ENCODE peak calls at places on chromosomes 2 and 18, in ten cellular contexts. L is GM23248; R is CD4-positive, alpha-beta T cell; B is foreskin keratinocyte; M is stomach; Q is right cardiac atrium; C is gastrocnemius medialis; G is suprapubic skin; H is tibial nerve; K is RWPE2. O is an unnamed sample.
A peak's percentile ranks its signal among the peaks of the same experiment; 100 is the strongest.

GRCh38 chr2:150507071-150507470 is 19.6 kb upstream of the RND3 start:
- DNase-seq in L (no peak), R (no peak), B (no peak), M (no peak), Q (no peak), C (no peak), G (no peak), H (no peak), K (no peak), O (no peak)

GRCh38 chr2:30472326-30472725 is 25.3 kb downstream of the LCLAT1 start:
- DNase-seq in L (peak; percentile 56), R (no peak), B (no peak), M (no peak), Q (no peak), C (no peak), G (no peak), H (no peak), K (no peak), O (no peak)

GRCh38 chr2:176093145-176093888 is 796 bp downstream of the HOXD13 start:
- DNase-seq in L (peak; percentile 88), R (no peak), B (no peak), M (peak; percentile 22), Q (no peak), C (no peak), G (no peak), H (no peak), K (no peak), O (no peak)

GRCh38 chr2:70920367-70920715 is 15.4 kb upstream of the ATP6V1B1 start:
- DNase-seq in L (no peak), R (no peak), B (no peak), M (no peak), Q (no peak), C (no peak), G (peak; percentile 57), H (no peak), K (no peak), O (no peak)

GRCh38 chr2:239819974-239820555 is 205.1 kb downstream of the NDUFA10 start:
- DNase-seq in L (no peak), R (no peak), B (no peak), M (peak; percentile 16), Q (no peak), C (no peak), G (peak; percentile 40), H (no peak), K (peak; percentile 38), O (peak; percentile 51)

GRCh38 chr2:109331864-109332848 is 203.2 kb downstream of the SH3RF3 start:
- DNase-seq in L (peak; percentile 99), R (peak; percentile 16), B (peak; percentile 87), M (peak; percentile 40), Q (peak; percentile 89), C (peak; percentile 63), G (peak; percentile 89), H (peak; percentile 70), K (peak; percentile 97), O (peak; percentile 66)

GRCh38 chr18:30684825-30685481 is 357.6 kb downstream of the DSC3 start:
- DNase-seq in L (no peak), R (no peak), B (peak; percentile 1), M (no peak), Q (no peak), C (no peak), G (no peak), H (no peak), K (no peak), O (no peak)

GRCh38 chr2:215749092-215749957 is 264.0 kb downstream of the MREG start:
- DNase-seq in L (peak; percentile 96), R (no peak), B (no peak), M (no peak), Q (peak; percentile 90), C (peak; percentile 19), G (peak; percentile 89), H (peak; percentile 49), K (no peak), O (peak; percentile 69)

DNA sequence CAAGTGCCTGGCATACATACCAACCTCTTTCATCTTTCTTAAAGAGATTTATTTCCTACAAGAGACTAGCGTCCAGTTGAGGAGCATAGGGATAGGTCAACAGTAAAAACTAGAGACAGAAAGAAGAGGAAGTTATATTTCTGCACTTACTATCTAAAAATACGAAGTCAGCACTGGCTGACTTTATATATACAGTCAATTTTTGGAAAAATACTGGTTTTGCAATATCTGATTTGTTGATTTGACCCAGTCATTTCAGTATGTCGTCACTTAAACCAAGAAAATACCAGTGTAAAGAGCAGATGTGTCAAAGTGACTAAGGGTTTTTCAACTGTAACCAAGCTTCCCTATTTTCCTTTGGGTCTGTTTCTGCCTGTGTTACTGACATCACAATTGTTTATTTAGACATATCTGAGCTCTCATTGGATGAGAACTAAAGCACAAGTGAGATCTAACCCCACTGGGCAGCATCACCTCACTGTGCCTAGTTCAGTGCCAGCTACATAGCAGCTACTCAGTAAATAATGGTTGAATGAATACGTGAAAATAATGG is 23.0 kb downstream of the CYTIP start:
- DNase-seq in L (peak; percentile 50), R (no peak), B (no peak), M (no peak), Q (no peak), C (no peak), G (no peak), H (no peak), K (no peak), O (no peak)
- H3K27ac ChIP-seq in L (no peak overlapping the region), R (peak overlapping the region; percentile 69), B (no peak overlapping the region), M (peak overlapping the region; percentile 80), Q (no peak overlapping the region), C (no peak overlapping the region), G (no peak overlapping the region), H (no peak overlapping the region), K (no peak overlapping the region), O (peak overlapping the region; percentile 43)

GRCh38 chr18:10850216-10850615 is 299.2 kb downstream of the PIEZO2 start:
- DNase-seq in L (no peak), R (no peak), B (no peak), M (no peak), Q (no peak), C (no peak), G (no peak), H (no peak), K (no peak), O (no peak)

GRCh38 chr18:10850828-10851227 is 298.5 kb downstream of the PIEZO2 start:
- DNase-seq in L (no peak), R (no peak), B (no peak), M (no peak), Q (no peak), C (no peak), G (no peak), H (no peak), K (no peak), O (no peak)

GRCh38 chr18:10852610-10853303 is 296.6 kb downstream of the PIEZO2 start:
- DNase-seq in L (no peak), R (no peak), B (no peak), M (no peak), Q (no peak), C (no peak), G (no peak), H (no peak), K (no peak), O (no peak)

GRCh38 chr18:10856146-10856545 is 293.2 kb downstream of the PIEZO2 start:
- DNase-seq in L (no peak), R (no peak), B (no peak), M (no peak), Q (no peak), C (no peak), G (no peak), H (no peak), K (no peak), O (no peak)

GRCh38 chr18:10851824-10852225 is 297.5 kb downstream of the PIEZO2 start:
- DNase-seq in L (peak; percentile 68), R (no peak), B (peak; percentile 8), M (no peak), Q (no peak), C (no peak), G (no peak), H (no peak), K (no peak), O (no peak)
- H3K27ac ChIP-seq in L (no peak overlapping the region), R (no peak overlapping the region), B (no peak overlapping the region), M (no peak overlapping the region), Q (no peak overlapping the region), C (no peak overlapping the region), G (no peak overlapping the region), H (no peak overlapping the region), K (no peak overlapping the region), O (no peak overlapping the region)

GRCh38 chr18:23870963-23871362 is 143.6 kb upstream of the TTC39C start:
- DNase-seq in L (no peak), R (no peak), B (no peak), M (no peak), Q (no peak), C (no peak), G (no peak), H (no peak), K (no peak), O (no peak)

GRCh38 chr18:23876496-23876895 is 138.1 kb upstream of the TTC39C start:
- DNase-seq in L (no peak), R (no peak), B (peak; percentile 60), M (no peak), Q (no peak), C (no peak), G (no peak), H (no peak), K (no peak), O (no peak)

GRCh38 chr18:23871410-23871809 is 143.1 kb upstream of the TTC39C start:
- DNase-seq in L (no peak), R (peak; percentile 70), B (peak; percentile 98), M (peak; percentile 36), Q (peak; percentile 50), C (no peak), G (no peak), H (no peak), K (peak; percentile 93), O (peak; percentile 56)

GRCh38 chr18:23875966-23876365 is 138.6 kb upstream of the TTC39C start:
- DNase-seq in L (no peak), R (no peak), B (peak; percentile 61), M (no peak), Q (no peak), C (no peak), G (no peak), H (no peak), K (no peak), O (no peak)

GRCh38 chr18:23872701-23873550 is 141.6 kb upstream of the TTC39C start:
- DNase-seq in L (no peak), R (peak; percentile 33), B (peak; percentile 99), M (peak; percentile 81), Q (peak; percentile 30), C (no peak), G (no peak), H (no peak), K (peak; percentile 98), O (no peak)
- H3K27ac ChIP-seq in L (no peak overlapping the region), R (no peak overlapping the region), B (peak overlapping the region; percentile 99), M (peak overlapping the region; percentile 61), Q (no peak overlapping the region), C (no peak overlapping the region), G (peak overlapping the region; percentile 67), H (no peak overlapping the region), K (peak overlapping the region; percentile 96), O (no peak overlapping the region)

DNA sequence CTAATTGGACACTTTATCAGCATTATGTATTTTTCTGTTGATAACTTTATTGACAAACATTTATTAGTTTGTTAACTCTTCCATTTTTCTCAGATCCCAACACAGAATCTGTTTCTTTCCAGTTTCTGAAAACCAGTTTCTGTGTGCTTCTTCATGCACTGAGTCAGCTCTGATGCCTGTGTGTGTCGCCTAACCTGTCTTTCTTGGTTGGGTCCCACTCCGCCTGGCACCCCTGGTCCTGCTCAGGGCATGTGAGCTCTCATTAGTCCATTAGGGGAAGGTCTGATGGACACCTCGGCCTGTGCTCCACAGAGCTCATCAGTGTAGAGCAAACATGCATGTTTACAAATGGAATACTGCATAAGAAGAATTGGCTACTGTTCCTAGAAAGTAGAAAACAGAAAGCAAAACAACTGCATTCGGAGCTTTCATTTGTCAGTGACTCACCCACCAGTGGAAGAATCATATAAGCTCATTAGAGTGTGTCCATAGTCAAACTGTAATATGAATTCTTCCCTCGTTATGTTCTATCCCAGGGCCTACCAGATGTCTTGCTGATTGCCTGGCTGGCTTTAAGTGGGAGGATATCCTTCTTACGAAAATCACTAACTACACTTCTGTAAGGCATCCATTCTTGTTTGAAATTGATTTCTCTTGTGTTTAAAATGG is 137.7 kb downstream of the SNTG2 start:
- DNase-seq in L (peak; percentile 55), R (no peak), B (peak; percentile 13), M (no peak), Q (no peak), C (no peak), G (no peak), H (no peak), K (no peak), O (no peak)
- H3K27ac ChIP-seq in L (no peak overlapping the region), R (no peak overlapping the region), B (no peak overlapping the region), M (no peak overlapping the region), Q (no peak overlapping the region), C (no peak overlapping the region), G (no peak overlapping the region), H (no peak overlapping the region), K (no peak overlapping the region), O (no peak overlapping the region)